ENCODE peak calls at places on chromosomes 12 and 14, in eight cellular contexts. One of them, this sample, is unnamed. For H3K4me1, the result is how much of the 10 kb centered on the place peaks cover.

GRCh38 chr12:119681953-119682352 is 14.0 kb downstream of the PRKAB1 start:
- DNase-seq in mucosa of descending colon: no peak
- DNase-seq in Panc1: no peak
- DNase-seq in ovary: no peak
- DNase-seq in H1: no peak
- DNase-seq in neural progenitor cell: no peak
- DNase-seq in gastrocnemius medialis: no peak
- DNase-seq in tibial nerve: no peak
- DNase-seq in this sample: no peak

GRCh38 chr14:92962831-92963095 is 39.8 kb downstream of the CHGA start:
- DNase-seq in mucosa of descending colon: no peak
- DNase-seq in gastrocnemius medialis: no peak
- DNase-seq in tibial nerve: no peak
- DNase-seq in Panc1: no peak
- DNase-seq in neural progenitor cell: no peak
- DNase-seq in ovary: no peak
- DNase-seq in H1: no peak
- DNase-seq in this sample: no peak

GRCh38 chr12:22702690-22703089 is 77.7 kb downstream of the ETNK1 start:
- DNase-seq in neural progenitor cell: no peak
- DNase-seq in ovary: no peak
- DNase-seq in H1: no peak
- DNase-seq in gastrocnemius medialis: no peak
- DNase-seq in tibial nerve: no peak
- DNase-seq in mucosa of descending colon: no peak
- DNase-seq in Panc1: no peak
- DNase-seq in this sample: no peak

GRCh38 chr12:131643581-131644452 is 67.1 kb upstream of the SFSWAP start:
- DNase-seq in tibial nerve: no peak
- DNase-seq in H1: no peak
- DNase-seq in ovary: no peak
- DNase-seq in gastrocnemius medialis: no peak
- DNase-seq in Panc1: no peak
- DNase-seq in neural progenitor cell: no peak
- DNase-seq in mucosa of descending colon: no peak
- DNase-seq in this sample: peak

GRCh38 chr12:30985814-30986452 is 59.4 kb downstream of the TSPAN11 start:
- DNase-seq in mucosa of descending colon: no peak
- DNase-seq in ovary: no peak
- DNase-seq in H1: peak
- DNase-seq in gastrocnemius medialis: no peak
- DNase-seq in neural progenitor cell: peak
- DNase-seq in Panc1: peak
- DNase-seq in tibial nerve: no peak
- DNase-seq in this sample: peak

GRCh38 chr14:31419179-31420012 is 954 bp downstream of the HEATR5A start:
- DNase-seq in tibial nerve: no peak
- DNase-seq in gastrocnemius medialis: no peak
- DNase-seq in neural progenitor cell: no peak
- DNase-seq in mucosa of descending colon: no peak
- DNase-seq in Panc1: no peak
- DNase-seq in H1: no peak
- DNase-seq in ovary: no peak
- DNase-seq in this sample: no peak

GRCh38 chr12:102281231-102281630 is 83.6 kb upstream of the PMCH start:
- DNase-seq in Panc1: no peak
- DNase-seq in ovary: no peak
- DNase-seq in neural progenitor cell: no peak
- DNase-seq in H1: no peak
- DNase-seq in tibial nerve: no peak
- DNase-seq in gastrocnemius medialis: no peak
- DNase-seq in mucosa of descending colon: no peak
- DNase-seq in this sample: no peak

GRCh38 chr12:126093911-126094310 is 1028.7 kb downstream of the AACS start:
- DNase-seq in gastrocnemius medialis: no peak
- DNase-seq in ovary: no peak
- DNase-seq in mucosa of descending colon: no peak
- DNase-seq in Panc1: no peak
- DNase-seq in tibial nerve: no peak
- DNase-seq in H1: no peak
- DNase-seq in neural progenitor cell: peak
- DNase-seq in this sample: peak

GRCh38 chr14:21528381-21529348 is 2.5 kb upstream of the SALL2 start:
- DNase-seq in ovary: no peak
- DNase-seq in tibial nerve: no peak
- DNase-seq in H1: no peak
- DNase-seq in Panc1: no peak
- DNase-seq in neural progenitor cell: no peak
- DNase-seq in mucosa of descending colon: no peak
- DNase-seq in gastrocnemius medialis: no peak
- DNase-seq in this sample: no peak

GRCh38 chr14:65361920-65362319 is 50.6 kb upstream of the FUT8 start:
- DNase-seq in mucosa of descending colon: no peak
- DNase-seq in ovary: peak
- DNase-seq in H1: no peak
- DNase-seq in Panc1: no peak
- DNase-seq in neural progenitor cell: no peak
- DNase-seq in tibial nerve: no peak
- DNase-seq in gastrocnemius medialis: peak
- DNase-seq in this sample: peak

GRCh38 chr12:115667116-115667515 is 610.4 kb downstream of the MED13L start:
- DNase-seq in H1: no peak
- DNase-seq in mucosa of descending colon: no peak
- DNase-seq in ovary: no peak
- DNase-seq in Panc1: no peak
- DNase-seq in gastrocnemius medialis: no peak
- DNase-seq in tibial nerve: no peak
- DNase-seq in neural progenitor cell: peak
- DNase-seq in this sample: no peak

GRCh38 chr12:4271433-4272013 is 2.0 kb upstream of the CCND2 start:
- DNase-seq in ovary: no peak
- DNase-seq in mucosa of descending colon: no peak
- DNase-seq in neural progenitor cell: peak
- DNase-seq in gastrocnemius medialis: no peak
- DNase-seq in Panc1: no peak
- DNase-seq in tibial nerve: no peak
- DNase-seq in H1: no peak
- DNase-seq in this sample: peak

GRCh38 chr12:71661977-71662522 is 1.6 kb downstream of the ZFC3H1 start:
- DNase-seq in tibial nerve: no peak
- DNase-seq in gastrocnemius medialis: no peak
- DNase-seq in H1: no peak
- DNase-seq in Panc1: no peak
- DNase-seq in ovary: no peak
- DNase-seq in mucosa of descending colon: no peak
- DNase-seq in neural progenitor cell: no peak
- DNase-seq in this sample: no peak

GRCh38 chr14:57486767-57487379 is 6.8 kb downstream of the CCDC198 start:
- DNase-seq in gastrocnemius medialis: no peak
- DNase-seq in mucosa of descending colon: no peak
- DNase-seq in neural progenitor cell: peak
- DNase-seq in ovary: no peak
- DNase-seq in Panc1: no peak
- DNase-seq in H1: no peak
- DNase-seq in tibial nerve: no peak
- DNase-seq in this sample: peak

GRCh38 chr14:104116544-104117340 is 21.6 kb upstream of the KIF26A start:
- DNase-seq in neural progenitor cell: peak
- DNase-seq in ovary: peak
- DNase-seq in Panc1: no peak
- DNase-seq in mucosa of descending colon: peak
- DNase-seq in tibial nerve: no peak
- DNase-seq in gastrocnemius medialis: no peak
- DNase-seq in H1: no peak
- DNase-seq in this sample: no peak

GRCh38 chr12:6646276-6647082 is 753 bp downstream of the ACRBP start:
- DNase-seq in tibial nerve: no peak
- DNase-seq in mucosa of descending colon: peak
- DNase-seq in neural progenitor cell: no peak
- DNase-seq in ovary: no peak
- DNase-seq in gastrocnemius medialis: no peak
- DNase-seq in Panc1: no peak
- DNase-seq in H1: no peak
- DNase-seq in this sample: no peak

GRCh38 chr14:44778562-44778961 is 183.2 kb downstream of the KLHL28 start:
- DNase-seq in mucosa of descending colon: no peak
- DNase-seq in gastrocnemius medialis: no peak
- DNase-seq in tibial nerve: no peak
- DNase-seq in neural progenitor cell: peak
- DNase-seq in H1: no peak
- DNase-seq in Panc1: no peak
- DNase-seq in ovary: no peak
- DNase-seq in this sample: no peak

GRCh38 chr14:61756135-61756534 is 6.1 kb upstream of the SNAPC1 start:
- DNase-seq in mucosa of descending colon: no peak
- DNase-seq in ovary: no peak
- DNase-seq in tibial nerve: no peak
- DNase-seq in gastrocnemius medialis: no peak
- DNase-seq in Panc1: no peak
- DNase-seq in neural progenitor cell: no peak
- DNase-seq in H1: no peak
- DNase-seq in this sample: no peak

GRCh38 chr12:14663002-14663401 is 33.4 kb downstream of the GUCY2C start:
- DNase-seq in tibial nerve: no peak
- DNase-seq in mucosa of descending colon: no peak
- DNase-seq in Panc1: no peak
- DNase-seq in gastrocnemius medialis: no peak
- DNase-seq in ovary: no peak
- DNase-seq in neural progenitor cell: no peak
- DNase-seq in H1: no peak
- DNase-seq in this sample: no peak

GRCh38 chr14:54487771-54488170 is 1.0 kb downstream of the GMFB start:
- DNase-seq in Panc1: no peak
- DNase-seq in tibial nerve: no peak
- DNase-seq in mucosa of descending colon: no peak
- DNase-seq in ovary: no peak
- DNase-seq in H1: no peak
- DNase-seq in gastrocnemius medialis: no peak
- DNase-seq in neural progenitor cell: peak
- DNase-seq in this sample: no peak

GRCh38 chr14:101772770-101773169 is 11.3 kb downstream of the PPP2R5C start:
- DNase-seq in ovary: no peak
- DNase-seq in H1: no peak
- DNase-seq in gastrocnemius medialis: no peak
- DNase-seq in tibial nerve: no peak
- DNase-seq in Panc1: no peak
- DNase-seq in neural progenitor cell: no peak
- DNase-seq in mucosa of descending colon: no peak
- DNase-seq in this sample: no peak

GRCh38 chr12:121630791-121631190 is 4.5 kb downstream of the ORAI1 start:
- DNase-seq in tibial nerve: no peak
- DNase-seq in gastrocnemius medialis: no peak
- DNase-seq in ovary: no peak
- DNase-seq in neural progenitor cell: no peak
- DNase-seq in mucosa of descending colon: no peak
- DNase-seq in Panc1: no peak
- DNase-seq in H1: no peak
- DNase-seq in this sample: peak
- H3K4me1 ChIP-seq in tibial nerve: half or more
- H3K4me1 ChIP-seq in gastrocnemius medialis: half or more
- H3K4me1 ChIP-seq in ovary: under half
- H3K4me1 ChIP-seq in neural progenitor cell: under half
- H3K4me1 ChIP-seq in mucosa of descending colon: under half
- H3K4me1 ChIP-seq in Panc1: under half
- H3K4me1 ChIP-seq in H1: under half
- H3K4me1 ChIP-seq in this sample: half or more

GRCh38 chr12:27194644-27195043 is 49.4 kb upstream of the STK38L start:
- DNase-seq in Panc1: no peak
- DNase-seq in tibial nerve: no peak
- DNase-seq in neural progenitor cell: no peak
- DNase-seq in ovary: no peak
- DNase-seq in mucosa of descending colon: no peak
- DNase-seq in gastrocnemius medialis: no peak
- DNase-seq in H1: no peak
- DNase-seq in this sample: no peak

GRCh38 chr12:27191531-27191930 is 52.6 kb upstream of the STK38L start:
- DNase-seq in gastrocnemius medialis: no peak
- DNase-seq in ovary: no peak
- DNase-seq in Panc1: no peak
- DNase-seq in neural progenitor cell: no peak
- DNase-seq in H1: no peak
- DNase-seq in mucosa of descending colon: no peak
- DNase-seq in tibial nerve: no peak
- DNase-seq in this sample: no peak

GRCh38 chr12:27193106-27193505 is 51.0 kb upstream of the STK38L start:
- DNase-seq in Panc1: no peak
- DNase-seq in neural progenitor cell: no peak
- DNase-seq in tibial nerve: no peak
- DNase-seq in mucosa of descending colon: no peak
- DNase-seq in gastrocnemius medialis: no peak
- DNase-seq in H1: no peak
- DNase-seq in ovary: no peak
- DNase-seq in this sample: no peak

GRCh38 chr12:27192118-27192802 is 51.8 kb upstream of the STK38L start:
- DNase-seq in ovary: no peak
- DNase-seq in tibial nerve: no peak
- DNase-seq in gastrocnemius medialis: no peak
- DNase-seq in Panc1: no peak
- DNase-seq in mucosa of descending colon: no peak
- DNase-seq in neural progenitor cell: no peak
- DNase-seq in H1: no peak
- DNase-seq in this sample: no peak

GRCh38 chr12:27193854-27194544 is 50.1 kb upstream of the STK38L start:
- DNase-seq in ovary: no peak
- DNase-seq in tibial nerve: no peak
- DNase-seq in neural progenitor cell: no peak
- DNase-seq in mucosa of descending colon: no peak
- DNase-seq in gastrocnemius medialis: no peak
- DNase-seq in Panc1: no peak
- DNase-seq in H1: no peak
- DNase-seq in this sample: no peak
- TF ChIP-seq CTCF in ovary: no peak
- TF ChIP-seq CTCF in tibial nerve: no peak
- TF ChIP-seq CTCF in neural progenitor cell: no peak
- TF ChIP-seq CTCF in mucosa of descending colon: no peak
- TF ChIP-seq CTCF in gastrocnemius medialis: no peak
- TF ChIP-seq CTCF in Panc1: no peak
- TF ChIP-seq CTCF in H1: no peak
- TF ChIP-seq CTCF in this sample: no peak

GRCh38 chr12:75481013-75481705 is 604 bp downstream of the GLIPR1 start:
- DNase-seq in Panc1: no peak
- DNase-seq in tibial nerve: no peak
- DNase-seq in mucosa of descending colon: no peak
- DNase-seq in neural progenitor cell: no peak
- DNase-seq in gastrocnemius medialis: no peak
- DNase-seq in H1: no peak
- DNase-seq in ovary: no peak
- DNase-seq in this sample: no peak
- H3K4me1 ChIP-seq in Panc1: under half
- H3K4me1 ChIP-seq in tibial nerve: under half
- H3K4me1 ChIP-seq in mucosa of descending colon: under half
- H3K4me1 ChIP-seq in neural progenitor cell: under half
- H3K4me1 ChIP-seq in gastrocnemius medialis: under half
- H3K4me1 ChIP-seq in H1: under half
- H3K4me1 ChIP-seq in ovary: under half
- H3K4me1 ChIP-seq in this sample: under half

DNA sequence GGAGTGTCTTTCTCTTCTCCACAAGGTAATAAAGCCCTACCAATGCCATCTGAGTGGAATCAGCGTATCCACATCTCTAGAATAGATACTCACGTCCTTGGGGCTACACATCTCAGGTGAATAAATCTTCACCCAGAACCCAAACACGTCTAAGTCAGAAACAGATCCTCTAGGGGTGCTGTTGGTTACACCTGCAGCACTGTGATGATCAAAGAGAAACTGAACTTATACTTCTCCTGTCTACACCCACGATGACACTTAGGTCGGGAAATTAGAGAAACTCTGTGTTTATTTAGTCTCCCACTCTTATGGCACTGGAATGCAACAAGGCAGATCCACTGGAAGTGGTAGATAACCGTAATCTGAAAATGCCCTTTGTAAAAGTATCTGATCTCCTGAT is 46.2 kb downstream of the WIF1 start:
- DNase-seq in gastrocnemius medialis: no peak
- DNase-seq in Panc1: no peak
- DNase-seq in neural progenitor cell: no peak
- DNase-seq in ovary: no peak
- DNase-seq in mucosa of descending colon: no peak
- DNase-seq in H1: no peak
- DNase-seq in tibial nerve: no peak
- DNase-seq in this sample: no peak
- TF ChIP-seq CTCF in gastrocnemius medialis: no peak
- TF ChIP-seq CTCF in Panc1: peak
- TF ChIP-seq CTCF in neural progenitor cell: peak
- TF ChIP-seq CTCF in ovary: no peak
- TF ChIP-seq CTCF in mucosa of descending colon: no peak
- TF ChIP-seq CTCF in H1: no peak
- TF ChIP-seq CTCF in tibial nerve: no peak
- TF ChIP-seq CTCF in this sample: no peak

This sample was measured in testis.